ENCODE peak calls at places on chromosomes 1 and 21, in four cellular contexts. R, D, Z and K are unnamed samples.
A peak's percentile ranks its signal among the peaks of the same experiment; 100 is the strongest.

GRCh38 chr1:43366179-43366578 is 1.6 kb downstream of the ELOVL1 start:
- DNase-seq in Z (peak; percentile 26), D (no peak), R (no peak), K (no peak)

GRCh38 chr1:30697571-30697970 is 25.8 kb downstream of the MATN1 start:
- DNase-seq in D (no peak), R (no peak), Z (no peak), K (no peak)

GRCh38 chr1:179911812-179912211 is 29.7 kb downstream of the TOR1AIP1 start:
- DNase-seq in R (no peak), D (no peak), Z (no peak), K (no peak)

GRCh38 chr1:47584249-47584648 is 146.4 kb downstream of the FOXD2 start:
- DNase-seq in D (no peak), R (no peak), Z (no peak), K (no peak)

GRCh38 chr21:42565886-42566523 is 52.4 kb downstream of the SLC37A1 start:
- DNase-seq in D (no peak), R (no peak), Z (peak; percentile 8), K (peak; percentile 10)

GRCh38 chr1:119080586-119080985 is 59.9 kb downstream of the WARS2 start:
- DNase-seq in D (peak; percentile 82), Z (no peak), R (peak; percentile 100), K (no peak)

GRCh38 chr1:76951185-76951584 is 83.9 kb downstream of the ST6GALNAC5 start:
- DNase-seq in Z (no peak), R (no peak), D (no peak), K (no peak)

GRCh38 chr1:11730429-11730861 is 5.5 kb upstream of the AGTRAP start:
- DNase-seq in R (no peak), D (no peak), Z (peak; percentile 56), K (peak; percentile 42)

GRCh38 chr1:12342261-12343003 is 112.6 kb downstream of the VPS13D start:
- DNase-seq in D (no peak), Z (no peak), R (no peak), K (no peak)

GRCh38 chr21:45234127-45234526 is 53.6 kb downstream of the POFUT2 start:
- DNase-seq in R (no peak), Z (no peak), D (no peak), K (no peak)

GRCh38 chr1:43284065-43284464 is 1.3 kb downstream of the C1orf210 start:
- DNase-seq in D (no peak), Z (no peak), R (no peak), K (no peak)

GRCh38 chr1:48572632-48573258 is 100.7 kb upstream of the SPATA6 start:
- DNase-seq in R (peak; percentile 42), D (no peak), Z (peak; percentile 16), K (peak; percentile 64)

GRCh38 chr1:167984886-167985489 is 48.1 kb upstream of the MPC2 start:
- DNase-seq in Z (no peak), R (no peak), D (no peak), K (no peak)

GRCh38 chr1:167627865-167628641 is 2.0 kb upstream of the RCSD1 start:
- DNase-seq in R (no peak), D (no peak), Z (peak; percentile 88), K (peak; percentile 14)

GRCh38 chr1:246790833-246791232 is 66.6 kb downstream of the SCCPDH start:
- DNase-seq in Z (no peak), R (no peak), D (no peak), K (no peak)

GRCh38 chr1:64809309-64809708 is 64.4 kb downstream of the RAVER2 start:
- DNase-seq in D (no peak), Z (no peak), R (no peak), K (no peak)

GRCh38 chr21:24594082-24594481 is 1013.2 kb downstream of the MRPL39 start:
- DNase-seq in R (no peak), Z (no peak), D (no peak), K (no peak)

GRCh38 chr1:1752190-1752589 is 26.1 kb downstream of the NADK start:
- DNase-seq in R (no peak), D (no peak), Z (no peak), K (no peak)

GRCh38 chr1:175656416-175656815 is 87.0 kb downstream of the TNR start:
- DNase-seq in Z (no peak), D (no peak), R (no peak), K (no peak)

GRCh38 chr1:23843644-23844043 is 18.4 kb upstream of the HMGCL start:
- DNase-seq in Z (no peak), D (no peak), R (no peak), K (no peak)

GRCh38 chr1:23836037-23836436 is 10.8 kb upstream of the HMGCL start:
- DNase-seq in Z (no peak), D (no peak), R (no peak), K (no peak)

GRCh38 chr1:23838401-23838866 is 13.2 kb upstream of the HMGCL start:
- DNase-seq in Z (peak; percentile 77), D (no peak), R (no peak), K (peak; percentile 62)

GRCh38 chr1:23837905-23838304 is 12.7 kb upstream of the HMGCL start:
- DNase-seq in D (no peak), R (no peak), Z (no peak), K (no peak)
- H3K4me3 ChIP-seq in D (no peak overlapping the region), R (no peak overlapping the region), Z (peak overlapping the region; percentile 42), K (no peak overlapping the region)

DNA sequence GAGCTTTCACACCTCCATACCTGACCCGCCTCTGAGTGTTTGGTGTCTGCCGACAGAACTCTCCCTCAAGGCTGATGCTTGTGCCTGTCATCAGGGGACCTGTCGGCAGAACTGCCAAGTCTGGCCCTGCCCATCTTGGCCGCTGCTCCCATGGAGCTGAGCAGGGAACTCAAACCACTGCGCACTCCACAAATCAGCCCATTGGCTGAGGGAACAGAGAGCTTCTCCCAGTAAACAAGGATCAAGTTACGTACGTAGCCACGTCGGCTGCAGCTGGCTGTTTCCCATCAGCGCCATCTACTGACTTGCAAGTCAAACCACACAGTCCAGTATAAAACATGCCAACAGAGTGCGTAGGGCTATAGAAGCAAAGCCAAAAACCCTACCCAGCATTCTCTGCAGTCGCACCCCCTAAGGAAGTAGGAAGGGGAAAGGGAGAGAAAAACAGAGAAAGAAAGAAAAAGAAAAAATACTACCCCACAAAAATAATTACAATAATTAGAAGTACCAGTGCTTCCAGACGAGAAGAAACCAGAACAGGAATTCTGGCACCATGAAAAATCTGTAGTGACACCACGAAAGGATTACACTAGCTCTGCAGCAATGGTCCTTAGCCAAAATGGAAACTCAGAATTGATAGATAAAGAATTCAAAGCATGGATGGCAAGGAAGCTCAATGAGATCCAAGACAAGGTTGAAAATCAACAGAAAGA is 13.1 kb downstream of the KRTAP13-1 start:
- DNase-seq in Z (no peak), R (peak; percentile 64), D (no peak), K (no peak)
- H3K4me3 ChIP-seq in Z (no peak overlapping the region), R (no peak overlapping the region), D (no peak overlapping the region), K (no peak overlapping the region)

GRCh38 chr1:41494351-41495170 is 10.1 kb upstream of the EDN2 start:
- DNase-seq in R (no peak), Z (no peak), D (no peak), K (no peak)

GRCh38 chr1:41493626-41494350 is 9.3 kb upstream of the EDN2 start:
- DNase-seq in Z (no peak), R (no peak), D (no peak), K (no peak)

GRCh38 chr1:41497056-41497440 is 12.6 kb upstream of the EDN2 start:
- DNase-seq in D (no peak), Z (no peak), R (no peak), K (no peak)

GRCh38 chr1:41496080-41497055 is 11.9 kb upstream of the EDN2 start:
- DNase-seq in R (peak; percentile 57), D (peak; percentile 73), Z (peak; percentile 27), K (peak; percentile 73)

GRCh38 chr1:41495171-41495948 is 10.9 kb upstream of the EDN2 start:
- DNase-seq in Z (no peak), D (no peak), R (no peak), K (peak; percentile 71)
- H3K4me3 ChIP-seq in Z (peak overlapping the region; percentile 37), D (peak overlapping the region; percentile 40), R (no peak overlapping the region), K (no peak overlapping the region)

GRCh38 chr1:185318431-185319151 is 1.5 kb upstream of the IVNS1ABP start:
- DNase-seq in D (no peak), R (no peak), Z (no peak), K (no peak)
- H3K4me3 ChIP-seq in D (no peak overlapping the region), R (no peak overlapping the region), Z (no peak overlapping the region), K (no peak overlapping the region)

DNA sequence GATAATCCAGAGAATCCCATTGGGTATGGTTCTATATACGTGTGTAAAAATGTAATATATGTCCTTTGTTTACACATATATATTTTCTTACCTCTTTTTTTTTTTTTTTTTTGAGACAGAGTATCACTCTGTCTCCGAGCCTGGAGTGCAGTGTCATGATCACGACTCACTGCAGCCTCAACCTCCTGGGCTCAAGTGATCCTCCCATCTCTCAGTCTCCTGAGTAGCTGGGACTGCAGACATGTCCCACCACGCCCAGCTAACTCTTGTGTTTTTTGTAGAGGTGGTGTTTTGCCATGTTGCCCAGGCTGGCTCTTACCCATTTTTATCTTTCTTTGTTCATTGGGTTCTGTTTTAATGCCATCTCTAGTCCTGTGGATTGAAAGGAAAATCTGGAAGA is 59.5 kb downstream of the ZBTB17 start:
- DNase-seq in D (no peak), R (no peak), Z (no peak), K (no peak)
- H3K4me3 ChIP-seq in D (no peak overlapping the region), R (no peak overlapping the region), Z (no peak overlapping the region), K (no peak overlapping the region)

DNA sequence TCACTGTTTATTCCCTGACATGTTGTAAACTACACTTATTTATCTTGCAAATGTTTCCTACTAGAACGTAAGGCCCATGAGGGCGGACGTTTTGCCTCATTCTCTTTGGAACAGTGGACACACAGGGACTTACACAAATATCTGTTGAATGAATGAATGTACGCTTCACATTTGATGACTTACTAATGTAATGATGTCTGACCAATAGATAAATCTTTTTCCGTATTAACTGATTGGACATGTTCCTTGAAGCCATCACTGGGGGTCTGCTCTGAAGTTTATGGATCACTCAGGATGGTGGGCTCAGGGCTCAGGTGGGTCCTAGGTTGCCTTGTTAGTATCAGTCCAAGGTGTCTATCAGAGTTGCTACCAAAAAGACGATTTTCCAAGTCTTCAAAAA is 763.2 kb upstream of the TPTE start:
- DNase-seq in D (no peak), R (no peak), Z (no peak), K (no peak)
- H3K4me3 ChIP-seq in D (no peak overlapping the region), R (no peak overlapping the region), Z (no peak overlapping the region), K (no peak overlapping the region)

DNA sequence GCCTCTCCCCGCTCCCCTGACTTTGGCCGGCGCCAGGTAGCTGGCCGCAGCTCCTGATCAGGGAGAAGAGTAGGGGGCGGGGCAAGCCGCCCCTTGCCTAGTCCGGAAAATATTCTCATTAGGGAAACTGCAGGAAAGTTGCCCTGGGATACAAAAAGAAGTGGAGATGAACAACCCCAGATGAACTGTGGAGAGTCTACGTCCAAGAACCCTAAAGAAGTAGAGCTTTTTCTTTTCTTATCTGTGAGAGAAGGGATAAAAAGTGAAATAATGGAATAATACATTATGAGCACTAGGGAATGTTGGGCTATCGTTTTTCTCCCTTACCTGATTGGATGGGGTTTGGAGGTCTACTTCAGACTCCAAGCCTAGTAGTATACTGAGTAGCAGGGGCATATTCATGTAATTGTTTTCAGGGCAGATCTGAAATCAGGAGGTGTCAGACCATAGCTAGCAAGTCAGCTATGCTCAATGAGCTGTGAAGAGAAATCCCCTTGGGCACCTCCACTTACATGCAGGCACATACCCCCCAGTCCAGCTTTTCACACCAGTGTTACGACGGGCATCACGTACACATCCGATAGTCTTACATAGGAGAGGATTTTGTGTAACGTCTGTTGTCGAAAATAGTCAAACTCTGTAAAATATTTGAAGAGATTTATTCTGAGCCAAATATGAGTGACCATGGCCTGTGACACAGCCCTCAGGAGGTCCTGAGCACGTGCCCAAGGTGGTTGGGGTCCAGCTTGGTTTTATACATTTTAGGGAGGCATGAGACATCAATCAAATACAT is 1.7 kb upstream of the DUSP10 start:
- DNase-seq in R (no peak), Z (peak; percentile 39), D (no peak), K (no peak)
- H3K4me3 ChIP-seq in R (peak overlapping the region; percentile 77), Z (peak overlapping the region; percentile 81), D (peak overlapping the region; percentile 70), K (no peak overlapping the region)